ENCODE peak calls at places on chromosomes 16 and 17, in four cellular contexts. U is upper lobe of left lung, G is A549, I is tibial nerve. S is an unnamed sample.

GRCh38 chr17:17146791-17147406 is 59.2 kb downstream of the PLD6 start:
- DNase-seq in U (no peak), G (peak; percentile 55), I (no peak), S (no peak)

GRCh38 chr17:62968445-62968923 is 2.4 kb downstream of the TANC2 start:
- DNase-seq in U (no peak), G (peak; percentile 98), I (no peak), S (no peak)

GRCh38 chr17:63203652-63204051 is 237.6 kb downstream of the TANC2 start:
- DNase-seq in U (no peak), G (no peak), I (no peak), S (no peak)

GRCh38 chr17:57572600-57572999 is 172.5 kb downstream of the CCDC182 start:
- DNase-seq in U (no peak), G (no peak), I (no peak), S (no peak)

GRCh38 chr16:77584205-77584859 is 138.0 kb upstream of the NUDT7 start:
- DNase-seq in U (no peak), G (peak; percentile 43), I (no peak), S (peak; percentile 47)

GRCh38 chr17:17723354-17724261 is 42.4 kb downstream of the RAI1 start:
- DNase-seq in U (peak; percentile 89), G (no peak), I (no peak), S (peak; percentile 69)

GRCh38 chr16:17277981-17278381 is 192.8 kb downstream of the XYLT1 start:
- DNase-seq in U (no peak), G (peak; percentile 28), I (no peak), S (peak; percentile 48)

GRCh38 chr16:66886914-66887313 is 6.6 kb downstream of the PDP2 start:
- DNase-seq in U (no peak), G (no peak), I (no peak), S (no peak)

GRCh38 chr16:53537591-53537990 is 34.6 kb upstream of the AKTIP start:
- DNase-seq in U (no peak), G (no peak), I (no peak), S (no peak)

GRCh38 chr17:77613181-77613580 is 345.3 kb upstream of the TNRC6C start:
- DNase-seq in U (no peak), G (no peak), I (peak; percentile 14), S (no peak)

GRCh38 chr17:60077672-60078519 is 825 bp downstream of the HEATR6 start:
- DNase-seq in U (no peak), G (no peak), I (no peak), S (no peak)

GRCh38 chr16:31298340-31298739 is 38.6 kb downstream of the ITGAM start:
- DNase-seq in U (no peak), G (no peak), I (no peak), S (no peak)

GRCh38 chr16:6602401-6602800 is 730.2 kb upstream of the RBFOX1 start:
- DNase-seq in U (no peak), G (no peak), I (no peak), S (no peak)

GRCh38 chr17:68512967-68513474 is 791 bp downstream of the PRKAR1A start:
- DNase-seq in U (no peak), G (peak; percentile 49), I (no peak), S (no peak)

GRCh38 chr16:11350531-11351335 is 5.5 kb downstream of the RMI2 start:
- DNase-seq in U (no peak), G (no peak), I (no peak), S (no peak)

GRCh38 chr17:5424909-5425308 is 4.9 kb downstream of the RPAIN start:
- DNase-seq in U (no peak), G (no peak), I (no peak), S (no peak)

GRCh38 chr17:29194669-29195068 is 14.5 kb upstream of the MYO18A start:
- DNase-seq in U (no peak), G (no peak), I (no peak), S (no peak)

GRCh38 chr17:42913981-42914617 is 13.5 kb downstream of the G6PC1 start:
- DNase-seq in U (no peak), G (no peak), I (no peak), S (no peak)

GRCh38 chr16:85399583-85400284 is 213.4 kb upstream of the GSE1 start:
- DNase-seq in U (peak; percentile 68), G (no peak), I (no peak), S (no peak)

GRCh38 chr17:65057520-65058075 is 1.1 kb upstream of the GNA13 start:
- DNase-seq in U (peak; percentile 49), G (no peak), I (no peak), S (peak; percentile 38)

GRCh38 chr17:5500804-5501391 is 14.5 kb downstream of the MIS12 start:
- DNase-seq in U (peak; percentile 90), G (peak; percentile 91), I (peak; percentile 21), S (peak; percentile 93)

GRCh38 chr16:11914759-11915643 is 755 bp downstream of the GSPT1 start:
- DNase-seq in U (peak; percentile 92), G (no peak), I (no peak), S (peak; percentile 41)

GRCh38 chr17:50946891-50947843 is 81.0 kb upstream of the TOB1 start:
- DNase-seq in U (no peak), G (no peak), I (peak; percentile 6), S (no peak)

GRCh38 chr16:73890524-73891500 is 405.8 kb upstream of the PSMD7 start:
- DNase-seq in U (no peak), G (no peak), I (no peak), S (no peak)

GRCh38 chr16:3175157-3176153 is 12.5 kb upstream of the OR1F1 start:
- DNase-seq in U (peak; percentile 70), G (peak; percentile 71), I (no peak), S (no peak)

GRCh38 chr17:74110467-74110866 is 93.0 kb upstream of the RPL38 start:
- DNase-seq in U (no peak), G (no peak), I (no peak), S (no peak)

GRCh38 chr17:47997595-47997994 is 26.7 kb downstream of the CDK5RAP3 start:
- DNase-seq in U (no peak), G (no peak), I (no peak), S (no peak)

GRCh38 chr16:85982563-85982939 is 83.6 kb downstream of the IRF8 start:
- DNase-seq in U (peak; percentile 91), G (no peak), I (no peak), S (peak; percentile 25)

GRCh38 chr16:68848786-68849185 is 5.5 kb downstream of the TANGO6 start:
- DNase-seq in U (no peak), G (no peak), I (no peak), S (no peak)

GRCh38 chr16:68844211-68844564 is 857 bp downstream of the TANGO6 start:
- DNase-seq in U (no peak), G (peak; percentile 25), I (no peak), S (no peak)

GRCh38 chr16:68839831-68840230 is 3.5 kb upstream of the TANGO6 start:
- DNase-seq in U (no peak), G (no peak), I (no peak), S (no peak)

DNA sequence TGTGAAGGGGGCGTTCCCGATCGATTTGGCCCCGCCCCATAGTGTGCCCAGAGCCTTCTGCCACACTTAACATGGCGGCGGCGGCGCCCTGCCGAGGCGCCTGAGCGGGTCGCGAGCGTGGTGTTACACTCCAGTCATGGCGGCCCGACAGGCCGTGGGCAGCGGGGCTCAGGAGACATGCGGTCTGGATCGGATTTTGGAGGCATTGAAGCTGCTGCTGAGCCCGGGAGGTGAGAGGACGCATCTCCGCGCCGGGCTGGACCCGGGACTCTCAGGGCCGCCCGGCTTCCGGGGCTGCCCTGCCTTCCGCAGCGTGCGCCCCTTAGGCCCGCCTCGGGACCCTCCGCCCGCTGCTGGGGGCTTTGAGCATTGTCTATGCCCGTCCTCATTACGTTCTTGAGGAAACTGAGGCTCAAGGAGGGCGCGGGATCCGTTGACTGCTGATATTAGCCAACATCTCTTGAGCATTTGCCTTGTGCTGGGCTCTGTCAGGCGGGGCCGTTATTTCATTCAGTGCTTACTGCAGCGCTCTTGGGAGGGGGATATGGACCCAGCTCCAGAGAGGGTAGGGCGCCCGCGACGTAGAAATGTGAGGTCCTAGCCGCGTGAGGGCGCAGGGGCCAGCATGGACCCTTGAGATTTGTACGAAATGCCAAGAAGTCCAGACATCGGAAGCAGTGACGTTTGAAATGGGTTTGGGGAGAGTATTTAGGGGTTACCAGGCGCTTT is at the start of gene TANGO6:
- DNase-seq in U (peak; percentile 97), G (peak; percentile 74), I (peak; percentile 68), S (peak; percentile 90)
- TF ChIP-seq EP300 in U (no peak), G (no peak), I (no peak), S (no peak)

DNA sequence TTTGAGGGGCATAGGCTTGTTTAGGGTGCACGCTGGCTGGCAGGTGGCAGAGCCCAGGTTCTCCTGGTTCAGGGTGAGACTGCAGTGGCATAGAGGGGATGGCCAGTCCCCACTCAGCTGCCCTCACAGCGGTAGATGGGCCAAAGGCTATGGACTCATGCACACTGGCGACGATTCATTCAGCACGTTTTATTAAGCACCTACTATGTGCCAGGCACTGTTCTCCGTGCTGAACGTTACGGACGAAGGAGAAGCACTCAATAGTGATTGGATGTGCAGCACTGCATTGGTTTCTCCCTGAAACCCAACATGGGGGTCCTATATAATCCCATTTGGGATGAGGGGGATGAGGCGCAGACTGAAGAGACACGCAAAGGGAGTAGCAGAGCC is 8.6 kb downstream of the GLIS2 start:
- DNase-seq in U (no peak), G (no peak), I (no peak), S (no peak)
- H3K4me1 ChIP-seq in U (peaks cover 86% of the 10 kb centered on the region), G (peaks cover 90% of the 10 kb centered on the region), I (peaks cover 60% of the 10 kb centered on the region), S (peaks cover 50% of the 10 kb centered on the region)

GRCh38 chr17:72539981-72540897 is 419.4 kb downstream of the SOX9 start:
- DNase-seq in U (peak; percentile 96), G (peak; percentile 86), I (peak; percentile 67), S (peak; percentile 84)
- TF ChIP-seq EP300 in U (no peak), G (no peak), I (no peak), S (no peak)

GRCh38 chr16:27726621-27727275 is 176.8 kb downstream of the KATNIP start:
- DNase-seq in U (no peak), G (no peak), I (no peak), S (no peak)

GRCh38 chr16:27729516-27730304 is 179.8 kb downstream of the KATNIP start:
- DNase-seq in U (no peak), G (no peak), I (no peak), S (no peak)

GRCh38 chr16:27725271-27726010 is 175.5 kb downstream of the KATNIP start:
- DNase-seq in U (no peak), G (no peak), I (no peak), S (no peak)

GRCh38 chr16:27728691-27729090 is 178.7 kb downstream of the KATNIP start:
- DNase-seq in U (no peak), G (no peak), I (no peak), S (no peak)

DNA sequence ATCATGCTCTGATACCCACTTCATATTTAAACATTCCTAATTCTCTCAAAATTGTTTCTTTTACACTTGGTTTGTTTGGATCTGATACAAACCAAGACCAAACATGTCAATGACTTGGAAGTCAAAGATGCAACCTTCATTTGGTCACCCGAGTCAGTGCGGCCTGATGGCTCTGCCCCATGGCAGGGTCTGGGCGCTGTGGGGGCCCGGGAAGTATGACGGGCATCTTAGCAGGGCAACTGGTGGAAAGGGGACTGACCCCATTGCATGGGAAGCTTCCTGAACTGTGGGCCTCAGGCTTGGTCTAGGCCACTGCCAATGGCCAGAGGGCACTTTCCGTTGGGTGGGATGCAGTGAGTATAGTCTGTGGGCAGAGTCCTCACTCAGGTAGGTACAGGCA is 178.0 kb downstream of the KATNIP start:
- DNase-seq in U (no peak), G (no peak), I (no peak), S (no peak)
- H3K4me1 ChIP-seq in U (peaks cover 6% of the 10 kb centered on the region), G (no peaks in the 10 kb centered on the region), I (peaks cover 8% of the 10 kb centered on the region), S (peaks cover 2% of the 10 kb centered on the region)

S was measured in ovary.